ENCODE peak calls at places on chromosome 16, in eight cellular contexts. W, Z, C, G, K, D, M and O are unnamed samples.

GRCh38 chr16:8863594-8864424 is 5.0 kb downstream of the CARHSP1 start:
- DNase-seq in Z (peak; percentile 61), G (no peak), M (peak; percentile 95), W (peak; percentile 71), C (no peak), K (no peak), D (no peak), O (no peak)

GRCh38 chr16:27365142-27366089 is 36.6 kb upstream of the IL21R start:
- DNase-seq in G (no peak), W (no peak), D (peak; percentile 84), Z (no peak), K (no peak), C (peak; percentile 28), M (peak; percentile 26), O (no peak)

GRCh38 chr16:15792563-15792971 is 64.3 kb downstream of the MYH11 start:
- DNase-seq in W (no peak), D (no peak), K (no peak), M (no peak), Z (no peak), C (no peak), G (no peak), O (no peak)

GRCh38 chr16:71537643-71538042 is 11.4 kb downstream of the CHST4 start:
- DNase-seq in Z (peak; percentile 48), M (peak; percentile 55), K (no peak), C (peak; percentile 37), D (peak; percentile 41), G (no peak), W (peak; percentile 55), O (peak; percentile 33)

GRCh38 chr16:3677994-3678393 is 23.5 kb downstream of the DNASE1 start:
- DNase-seq in W (no peak), C (no peak), K (no peak), G (no peak), Z (no peak), M (no peak), D (no peak), O (no peak)

GRCh38 chr16:23302045-23302956 is at the start of gene SCNN1B:
- DNase-seq in C (no peak), D (no peak), K (no peak), W (peak; percentile 86), M (peak; percentile 25), G (no peak), Z (no peak), O (no peak)

GRCh38 chr16:75238132-75238852 is 13.1 kb downstream of the BCAR1 start:
- DNase-seq in Z (no peak), D (peak; percentile 91), W (peak; percentile 62), C (peak; percentile 92), M (peak; percentile 84), G (peak; percentile 83), K (peak; percentile 96), O (no peak)

GRCh38 chr16:2047330-2048115 is at the start of the genes NTHL1 and TSC2:
- DNase-seq in D (peak; percentile 95), W (peak; percentile 97), G (peak; percentile 97), M (peak; percentile 96), C (peak; percentile 94), Z (peak; percentile 97), K (peak; percentile 98), O (peak; percentile 88)

DNA sequence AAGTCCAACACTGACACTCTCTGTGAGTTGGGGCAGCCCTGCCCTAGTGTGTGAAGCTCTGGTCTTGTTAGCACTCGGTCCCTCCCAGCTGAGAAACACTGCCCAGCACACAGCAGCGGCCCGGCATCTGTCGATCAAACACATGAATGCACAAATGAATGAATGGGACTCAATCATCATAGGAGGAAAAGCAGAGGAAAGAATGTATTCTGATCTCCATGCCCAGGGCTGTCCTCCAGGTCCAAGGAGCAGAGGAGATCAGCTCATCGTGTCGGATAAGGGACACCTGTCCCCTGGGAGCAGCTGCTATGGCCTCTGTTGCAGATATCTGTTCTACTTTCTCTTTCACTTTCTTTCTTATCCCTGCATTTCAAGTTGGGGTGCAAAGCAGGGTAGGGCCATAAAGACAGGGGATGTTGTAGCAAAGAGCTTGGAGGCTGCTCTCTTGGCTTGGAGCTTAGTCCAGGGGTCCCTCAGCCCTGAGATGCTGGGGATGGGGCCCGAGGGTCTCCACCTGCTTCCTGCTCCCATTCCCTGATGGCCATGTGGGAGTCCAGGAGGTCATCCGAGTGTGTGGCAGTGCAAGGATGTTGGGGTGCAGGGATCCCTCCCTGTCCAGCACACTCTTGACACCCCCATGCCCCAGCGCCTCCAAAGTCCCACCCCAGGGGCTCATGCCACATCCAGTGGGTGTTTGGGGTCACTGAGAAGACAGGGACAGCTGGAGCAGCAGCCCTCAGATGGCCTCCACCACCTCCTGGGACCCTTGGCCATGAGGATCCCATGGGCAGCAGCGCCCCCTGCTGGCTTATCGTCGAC is 88.2 kb downstream of the IRF8 start:
- DNase-seq in D (no peak), W (peak; percentile 50), Z (peak; percentile 68), M (no peak), K (no peak), C (no peak), G (no peak), O (no peak)
- H3K4me3 ChIP-seq in D (no peak overlapping the region), W (no peak overlapping the region), Z (no peak overlapping the region), M (no peak overlapping the region), K (no peak overlapping the region), C (no peak overlapping the region), G (peak overlapping the region; percentile 2), O (no peak overlapping the region)

GRCh38 chr16:89436362-89436761 is 54.0 kb downstream of the ANKRD11 start:
- DNase-seq in G (no peak), Z (no peak), M (no peak), K (no peak), C (no peak), D (no peak), W (no peak), O (no peak)

GRCh38 chr16:89437251-89437987 is 52.9 kb downstream of the ANKRD11 start:
- DNase-seq in M (no peak), D (no peak), W (no peak), G (no peak), C (no peak), Z (no peak), K (no peak), O (no peak)

GRCh38 chr16:89437991-89438390 is 52.4 kb downstream of the ANKRD11 start:
- DNase-seq in Z (no peak), W (no peak), D (no peak), M (no peak), C (no peak), K (no peak), G (no peak), O (no peak)

GRCh38 chr16:89434490-89434889 is 55.9 kb downstream of the ANKRD11 start:
- DNase-seq in C (no peak), D (no peak), M (no peak), G (no peak), W (no peak), K (no peak), Z (no peak), O (no peak)

GRCh38 chr16:89435051-89435450 is 55.3 kb downstream of the ANKRD11 start:
- DNase-seq in D (no peak), Z (no peak), C (no peak), W (no peak), K (no peak), M (no peak), G (no peak), O (no peak)
- H3K4me3 ChIP-seq in D (no peak overlapping the region), Z (no peak overlapping the region), C (no peak overlapping the region), W (no peak overlapping the region), K (no peak overlapping the region), M (no peak overlapping the region), G (no peak overlapping the region), O (no peak overlapping the region)

DNA sequence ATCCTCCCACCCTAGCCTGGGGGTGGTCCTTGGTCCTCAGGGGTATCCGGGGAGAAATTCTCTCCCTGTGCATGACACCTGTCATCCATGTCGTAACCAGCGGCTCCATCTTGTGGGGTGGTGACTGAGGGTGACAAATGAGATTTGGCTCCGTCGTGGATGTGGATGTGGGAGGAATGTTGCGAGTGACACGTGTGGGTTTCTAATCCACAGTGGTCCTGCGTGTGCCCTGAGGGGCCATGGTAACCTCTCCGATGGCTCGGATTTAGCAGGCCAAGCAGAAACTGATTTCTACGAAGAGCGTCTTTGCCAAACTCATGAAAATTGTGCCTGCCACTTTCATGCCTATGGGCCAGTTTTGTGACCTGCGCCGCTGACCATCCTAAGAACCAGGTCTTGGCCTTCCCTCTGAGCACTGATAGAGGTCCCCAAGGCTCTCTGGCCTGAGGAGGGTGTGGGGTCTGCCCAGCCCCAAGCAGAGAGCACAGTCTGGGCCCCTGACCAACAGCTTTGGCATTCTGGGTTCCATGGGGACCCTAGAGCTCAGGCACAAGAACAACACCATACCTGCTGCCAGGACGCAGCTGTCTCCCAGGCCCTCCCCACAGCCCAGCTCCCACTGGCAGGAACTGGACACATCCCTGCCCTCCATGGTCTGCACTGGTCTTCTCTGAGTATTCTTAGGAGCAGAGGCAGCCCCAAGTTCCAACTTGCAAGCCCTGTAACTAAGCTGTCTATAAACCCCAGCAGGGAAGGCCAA is 79.0 kb downstream of the AMFR start:
- DNase-seq in K (no peak), Z (no peak), M (no peak), W (no peak), D (no peak), C (no peak), G (no peak), O (no peak)
- H3K4me3 ChIP-seq in K (no peak overlapping the region), Z (no peak overlapping the region), M (no peak overlapping the region), W (no peak overlapping the region), D (no peak overlapping the region), C (no peak overlapping the region), G (no peak overlapping the region), O (no peak overlapping the region)

GRCh38 chr16:62036807-62037135 is 533 bp upstream of the CDH8 start:
- DNase-seq in M (no peak), G (no peak), Z (no peak), D (no peak), W (no peak), C (no peak), K (no peak), O (no peak)
- H3K4me3 ChIP-seq in M (no peak overlapping the region), G (no peak overlapping the region), Z (no peak overlapping the region), D (no peak overlapping the region), W (no peak overlapping the region), C (no peak overlapping the region), K (peak overlapping the region; percentile 26), O (no peak overlapping the region)

DNA sequence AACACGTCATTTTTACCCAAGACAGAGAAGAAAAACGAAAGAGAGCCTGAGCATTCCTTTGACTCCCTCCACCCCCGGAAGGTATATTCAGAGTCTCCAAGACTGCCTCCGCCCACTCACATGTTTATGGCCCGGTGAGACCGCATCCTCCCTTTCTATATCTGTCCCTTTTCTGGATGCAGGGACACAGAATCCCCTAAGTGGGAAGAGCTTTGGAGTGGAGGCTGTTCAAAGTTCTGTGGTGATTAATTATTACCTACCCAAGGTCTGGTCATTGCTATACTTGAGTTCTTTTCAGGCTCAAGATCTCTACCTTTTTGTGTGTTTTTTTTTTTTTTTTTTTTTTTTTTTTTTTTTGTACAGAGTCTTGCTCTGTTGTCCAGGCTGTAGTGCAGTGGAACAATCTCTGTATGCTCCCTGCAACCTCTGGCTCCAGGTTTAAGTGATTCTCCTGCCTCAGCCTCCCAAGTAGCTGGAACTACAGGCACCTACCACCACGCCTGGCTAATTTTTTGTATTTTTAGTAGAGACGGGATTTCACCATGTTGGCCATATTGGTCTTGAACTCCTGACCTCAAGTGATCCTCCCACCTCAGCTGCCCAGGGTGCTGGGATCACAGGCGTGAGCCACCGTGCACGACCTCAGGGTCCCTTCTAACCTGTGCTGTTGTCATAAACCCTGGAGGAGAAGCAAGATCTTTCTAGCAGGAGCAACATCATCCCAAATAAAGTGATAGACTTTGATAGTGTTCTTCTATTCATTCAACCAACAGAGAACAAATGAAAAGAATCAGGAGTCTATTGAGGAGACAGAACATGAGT is 407.1 kb downstream of the WWOX start:
- DNase-seq in K (no peak), W (no peak), Z (no peak), M (no peak), C (no peak), G (no peak), D (no peak), O (no peak)
- H3K4me3 ChIP-seq in K (peak overlapping the region; percentile 45), W (no peak overlapping the region), Z (no peak overlapping the region), M (no peak overlapping the region), C (no peak overlapping the region), G (no peak overlapping the region), D (no peak overlapping the region), O (no peak overlapping the region)